ENCODE peak calls at places on chromosomes 1 and 21, in four cellular contexts. O is activated T-helper 1 cell treated with Interleukin-2 at 50 U/mL for 16 hours, D is omental fat pad, Q is NCI-H345. P is an unnamed sample.

GRCh38 chr1:236759252-236759859 is 35.7 kb upstream of the MTR start:
- DNase-seq in D (no peak), Q (peak), O (no peak), P (no peak)

GRCh38 chr21:33412832-33413519 is 9.8 kb downstream of the IFNGR2 start:
- DNase-seq in Q (no peak), D (no peak), O (no peak), P (no peak)

GRCh38 chr1:42209516-42210370 is 45.2 kb upstream of the GUCA2A start:
- DNase-seq in Q (no peak), O (no peak), D (no peak), P (no peak)

GRCh38 chr1:165900576-165901380 is 73.4 kb downstream of the UCK2 start:
- DNase-seq in D (no peak), O (no peak), Q (no peak), P (no peak)

GRCh38 chr1:110687244-110687643 is 12.5 kb upstream of the KCNA3 start:
- DNase-seq in D (no peak), Q (no peak), O (no peak), P (no peak)

GRCh38 chr1:224513787-224514209 is 79.2 kb upstream of the WDR26 start:
- DNase-seq in Q (peak), O (peak), D (peak), P (no peak)

GRCh38 chr1:81808760-81809159 is 8.0 kb downstream of the ADGRL2 start:
- DNase-seq in O (no peak), Q (no peak), D (no peak), P (no peak)

GRCh38 chr1:24386241-24386640 is 27.3 kb downstream of the STPG1 start:
- DNase-seq in Q (peak), D (no peak), O (no peak), P (no peak)

P was measured in SIG-M5.